ENCODE peak calls at places on chromosomes 4 and X, in five cellular contexts. Y is midbrain, J is globus pallidus, O is cortex of kidney, T is SW 1271. U is an unnamed sample.

GRCh38 chr4:181959121-181959520 is 284.1 kb upstream of the TENM3 start:
- DNase-seq in T (peak), O (no peak), Y (no peak), J (no peak), U (no peak)

GRCh38 chr4:109315818-109316217 is 13.4 kb upstream of the COL25A1 start:
- DNase-seq in O (no peak), Y (no peak), J (no peak), T (no peak), U (no peak)

GRCh38 chr4:4488405-4489404 is 53.1 kb downstream of the STX18 start:
- DNase-seq in O (no peak), J (peak), Y (peak), T (no peak), U (peak)

GRCh38 chrX:44747317-44747716 is 96.5 kb upstream of the DUSP21 start:
- DNase-seq in O (no peak), Y (no peak), J (no peak), T (no peak), U (no peak)

GRCh38 chr4:54231419-54232150 is 2.5 kb downstream of the PDGFRA start:
- DNase-seq in O (no peak), J (no peak), T (no peak), Y (no peak), U (no peak)

GRCh38 chr4:54499308-54500074 is 158.3 kb upstream of the KIT start:
- DNase-seq in Y (no peak), T (no peak), O (no peak), J (no peak), U (no peak)

GRCh38 chr4:48681856-48682255 is 98.2 kb downstream of the FRYL start:
- DNase-seq in T (no peak), O (no peak), J (peak), Y (no peak), U (peak)

GRCh38 chr4:110735691-110736090 is 112.8 kb upstream of the PITX2 start:
- DNase-seq in Y (no peak), J (no peak), O (no peak), T (no peak), U (no peak)

GRCh38 chr4:168318266-168318895 is at the start of gene DDX60:
- DNase-seq in J (peak), O (no peak), Y (peak), T (peak), U (peak)

GRCh38 chr4:10102981-10103330 is 13.6 kb downstream of the WDR1 start:
- DNase-seq in T (no peak), O (no peak), Y (no peak), J (no peak), U (no peak)

GRCh38 chr4:38673109-38673978 is 9.3 kb downstream of the KLF3 start:
- DNase-seq in T (no peak), J (no peak), Y (no peak), O (no peak), U (peak)

GRCh38 chrX:43885617-43886016 is 3.4 kb upstream of the MAOB start:
- DNase-seq in O (no peak), Y (no peak), J (no peak), T (no peak), U (no peak)

GRCh38 chr4:167114416-167114971 is 119.8 kb downstream of the SPOCK3 start:
- DNase-seq in Y (no peak), O (no peak), J (no peak), T (no peak), U (no peak)

GRCh38 chr4:81069706-81070331 is 39.3 kb downstream of the BMP3 start:
- DNase-seq in T (peak), O (no peak), J (peak), Y (peak), U (peak)

GRCh38 chr4:47705326-47705981 is 132.4 kb downstream of the CORIN start:
- DNase-seq in T (no peak), J (no peak), Y (no peak), O (no peak), U (no peak)

U was measured in cerebellar cortex.